ENCODE peak calls at places on chromosomes 6 and 20, in seven cellular contexts. K, A, X, B, J, G and N are unnamed samples.

GRCh38 chr20:47360489-47361267 is 4.2 kb upstream of the ZMYND8 start:
- DNase-seq in G (peak; percentile 44), J (peak; percentile 95), K (peak; percentile 73), A (peak; percentile 97), X (peak; percentile 95), B (no peak), N (peak; percentile 80)

GRCh38 chr20:45322952-45323383 is 14.9 kb upstream of the MATN4 start:
- DNase-seq in B (no peak), J (peak; percentile 1), G (no peak), K (peak; percentile 53), X (peak; percentile 62), A (peak; percentile 79), N (peak; percentile 54)

GRCh38 chr6:144158133-144158532 is 7.8 kb downstream of the STX11 start:
- DNase-seq in A (peak; percentile 71), G (no peak), K (no peak), J (no peak), X (no peak), B (no peak), N (no peak)

GRCh38 chr6:53986721-53987526 is 124.3 kb upstream of the MLIP start:
- DNase-seq in B (no peak), G (no peak), X (no peak), J (peak; percentile 81), A (no peak), K (peak; percentile 7), N (no peak)

GRCh38 chr6:11462742-11463414 is 74.7 kb upstream of the TMEM170B start:
- DNase-seq in B (no peak), G (no peak), K (no peak), X (no peak), A (no peak), J (no peak), N (no peak)

GRCh38 chr6:109305028-109305427 is 77.2 kb downstream of the CD164 start:
- DNase-seq in B (no peak), K (no peak), X (no peak), G (no peak), A (no peak), J (no peak), N (peak; percentile 49)

GRCh38 chr20:53581444-53582311 is 12.0 kb downstream of the ZNF217 start:
- DNase-seq in J (no peak), K (no peak), G (no peak), X (no peak), A (peak; percentile 28), B (no peak), N (no peak)

GRCh38 chr6:106560966-106561740 is 68.1 kb downstream of the RTN4IP1 start:
- DNase-seq in A (no peak), K (no peak), J (no peak), G (no peak), B (no peak), X (no peak), N (peak; percentile 26)

GRCh38 chr6:146543211-146543939 is at the start of gene RAB32:
- DNase-seq in A (peak; percentile 96), B (no peak), G (peak; percentile 66), X (peak; percentile 80), J (no peak), K (peak; percentile 76), N (peak; percentile 62)

GRCh38 chr6:116217069-116217468 is 36.8 kb downstream of the TSPYL4 start:
- DNase-seq in X (peak; percentile 3), B (no peak), K (no peak), J (peak; percentile 16), A (no peak), G (no peak), N (peak; percentile 65)

GRCh38 chr6:31922942-31923341 is 4.6 kb upstream of the C2 start:
- DNase-seq in X (no peak), A (no peak), G (no peak), J (peak; percentile 41), K (no peak), B (no peak), N (peak; percentile 15)

GRCh38 chr6:57303931-57304681 is 13.3 kb upstream of the PRIM2 start:
- DNase-seq in G (no peak), K (no peak), B (no peak), A (no peak), J (no peak), X (no peak), N (no peak)

GRCh38 chr20:62874745-62875344 is 13.2 kb upstream of the TCFL5 start:
- DNase-seq in G (no peak), J (no peak), A (no peak), B (no peak), K (no peak), X (no peak), N (no peak)

GRCh38 chr6:40356242-40356910 is 230.8 kb downstream of the LRFN2 start:
- DNase-seq in K (no peak), G (no peak), X (no peak), B (no peak), A (no peak), J (no peak), N (no peak)

GRCh38 chr6:140062042-140063041 is 687.9 kb upstream of the CITED2 start:
- DNase-seq in B (no peak), K (no peak), G (no peak), X (no peak), A (peak; percentile 46), J (peak; percentile 15), N (no peak)

GRCh38 chr6:137358273-137358672 is 135.9 kb downstream of the OLIG3 start:
- DNase-seq in X (no peak), A (no peak), J (peak; percentile 96), B (no peak), G (no peak), K (no peak), N (no peak)

GRCh38 chr6:142420822-142421221 is 119.0 kb downstream of the ADGRG6 start:
- DNase-seq in B (no peak), J (no peak), A (no peak), G (no peak), X (no peak), K (no peak), N (no peak)